ENCODE peak calls at places on chromosomes 7 and 10, in ten cellular contexts. G, V, U, J, C, W, P, Y, H and F are unnamed samples.

GRCh38 chr7:36943591-36944430 is 219.5 kb upstream of the AOAH start:
- DNase-seq in G (no peak), V (no peak), U (no peak), J (no peak), C (no peak), W (no peak), P (peak; percentile 17), Y (no peak), H (no peak), F (no peak)

GRCh38 chr7:37201003-37201875 is 247.4 kb downstream of the ELMO1 start:
- DNase-seq in G (peak; percentile 68), V (peak; percentile 90), U (peak; percentile 83), J (peak; percentile 82), C (peak; percentile 89), W (no peak), P (peak; percentile 87), Y (peak; percentile 88), H (peak; percentile 87), F (peak; percentile 64)

GRCh38 chr10:70048309-70048708 is 4.3 kb upstream of the MACROH2A2 start:
- DNase-seq in G (no peak), V (no peak), U (no peak), J (no peak), C (no peak), W (no peak), P (no peak), Y (no peak), H (no peak), F (no peak)

GRCh38 chr7:90726623-90727022 is 130.5 kb downstream of the CDK14 start:
- DNase-seq in G (no peak), V (no peak), U (peak; percentile 22), J (no peak), C (no peak), W (no peak), P (no peak), Y (no peak), H (peak; percentile 73), F (no peak)

GRCh38 chr7:81618400-81619014 is 151.3 kb downstream of the HGF start:
- DNase-seq in G (no peak), V (peak; percentile 10), U (no peak), J (no peak), C (no peak), W (no peak), P (peak; percentile 86), Y (no peak), H (no peak), F (no peak)

GRCh38 chr10:93066544-93066913 is 5.9 kb downstream of the CYP26C1 start:
- DNase-seq in G (no peak), V (no peak), U (no peak), J (no peak), C (no peak), W (no peak), P (no peak), Y (no peak), H (no peak), F (no peak)

GRCh38 chr10:76911184-76911583 is 726.4 kb downstream of the KCNMA1 start:
- DNase-seq in G (no peak), V (no peak), U (peak; percentile 26), J (no peak), C (no peak), W (no peak), P (no peak), Y (no peak), H (no peak), F (no peak)

GRCh38 chr7:55523366-55523765 is 48.9 kb downstream of the VOPP1 start:
- DNase-seq in G (no peak), V (no peak), U (no peak), J (no peak), C (no peak), W (no peak), P (no peak), Y (no peak), H (peak; percentile 22), F (no peak)

GRCh38 chr7:28853150-28853549 is 105.0 kb downstream of the TRIL start:
- DNase-seq in G (no peak), V (no peak), U (no peak), J (no peak), C (no peak), W (no peak), P (no peak), Y (no peak), H (no peak), F (no peak)

GRCh38 chr7:46352335-46352954 is 431.4 kb upstream of the IGFBP3 start:
- DNase-seq in G (peak; percentile 15), V (peak; percentile 84), U (no peak), J (no peak), C (no peak), W (no peak), P (peak; percentile 65), Y (no peak), H (no peak), F (no peak)

GRCh38 chr10:96292971-96293909 is 11.0 kb upstream of the DNTT start:
- DNase-seq in G (peak; percentile 19), V (peak; percentile 78), U (peak; percentile 35), J (no peak), C (no peak), W (no peak), P (peak; percentile 52), Y (no peak), H (no peak), F (peak; percentile 30)

GRCh38 chr10:31262672-31263071 is 56.3 kb upstream of the ZEB1 start:
- DNase-seq in G (no peak), V (no peak), U (no peak), J (no peak), C (no peak), W (no peak), P (no peak), Y (no peak), H (no peak), F (no peak)

GRCh38 chr10:73262105-73262730 is 9.8 kb upstream of the MRPS16 start:
- DNase-seq in G (peak; percentile 47), V (no peak), U (no peak), J (no peak), C (no peak), W (no peak), P (peak; percentile 26), Y (no peak), H (no peak), F (no peak)

DNA sequence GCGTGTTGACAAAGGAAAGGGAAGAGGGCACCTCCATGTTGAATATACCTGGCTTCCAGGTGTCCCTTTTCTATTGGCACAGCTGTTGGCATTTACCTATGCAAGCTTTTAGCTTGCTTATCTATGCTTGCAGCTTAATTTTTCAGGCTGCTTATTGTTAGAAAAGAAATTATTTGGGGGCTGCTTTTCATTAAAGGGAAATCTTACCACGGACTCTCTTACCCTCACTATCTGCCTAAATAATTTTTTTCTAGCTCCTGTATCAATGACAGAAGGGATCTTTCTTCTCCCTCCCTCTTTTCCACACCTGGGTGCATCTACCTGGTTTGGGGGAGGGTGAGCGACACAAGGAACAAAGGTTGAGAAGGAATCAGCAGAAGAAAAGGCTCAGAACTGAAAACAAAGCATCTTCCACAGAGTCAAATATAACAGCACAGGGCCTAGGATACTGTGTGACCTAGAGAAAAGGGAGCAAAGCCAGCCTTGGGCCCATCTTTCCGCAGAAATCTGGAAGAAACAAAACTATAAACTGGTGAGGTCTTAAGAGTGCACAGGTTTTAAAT is 15.2 kb upstream of the GJC3 start:
- DNase-seq in G (no peak), V (peak; percentile 78), U (no peak), J (no peak), C (no peak), W (no peak), P (no peak), Y (no peak), H (no peak), F (no peak)
- H3K4me3 ChIP-seq in G (no peak overlapping the region), V (peak overlapping the region; percentile 1), U (no peak overlapping the region), J (no peak overlapping the region), C (no peak overlapping the region), W (no peak overlapping the region), P (no peak overlapping the region), Y (no peak overlapping the region), H (no peak overlapping the region), F (no peak overlapping the region)

GRCh38 chr7:133775201-133775600 is 351.9 kb upstream of the LRGUK start:
- DNase-seq in G (no peak), V (no peak), U (no peak), J (no peak), C (no peak), W (no peak), P (no peak), Y (no peak), H (no peak), F (no peak)

GRCh38 chr7:133771778-133772421 is 355.2 kb upstream of the LRGUK start:
- DNase-seq in G (no peak), V (no peak), U (no peak), J (no peak), C (no peak), W (no peak), P (no peak), Y (no peak), H (no peak), F (no peak)

GRCh38 chr7:133773601-133774000 is 353.5 kb upstream of the LRGUK start:
- DNase-seq in G (no peak), V (no peak), U (no peak), J (no peak), C (no peak), W (no peak), P (no peak), Y (no peak), H (no peak), F (no peak)

GRCh38 chr7:133770863-133771492 is 356.2 kb upstream of the LRGUK start:
- DNase-seq in G (no peak), V (no peak), U (no peak), J (no peak), C (no peak), W (no peak), P (peak; percentile 53), Y (no peak), H (no peak), F (no peak)
- TF ChIP-seq POLR2AphosphoS5 in G (no peak), V (no peak), U (no peak), J (no peak), C (no peak), W (no peak), P (no peak), Y (no peak), H (no peak), F (no peak)

GRCh38 chr10:72086466-72087391 is 1.6 kb downstream of the SPOCK2 start:
- DNase-seq in G (no peak), V (peak; percentile 75), U (peak; percentile 65), J (peak; percentile 96), C (peak; percentile 75), W (peak; percentile 92), P (no peak), Y (peak; percentile 69), H (no peak), F (peak; percentile 41)
- H3K4me3 ChIP-seq in G (no peak overlapping the region), V (peak overlapping the region; percentile 73), U (peak overlapping the region; percentile 16), J (peak overlapping the region; percentile 58), C (peak overlapping the region; percentile 41), W (peak overlapping the region; percentile 74), P (peak overlapping the region; percentile 26), Y (peak overlapping the region; percentile 49), H (peak overlapping the region; percentile 44), F (peak overlapping the region; percentile 28)

DNA sequence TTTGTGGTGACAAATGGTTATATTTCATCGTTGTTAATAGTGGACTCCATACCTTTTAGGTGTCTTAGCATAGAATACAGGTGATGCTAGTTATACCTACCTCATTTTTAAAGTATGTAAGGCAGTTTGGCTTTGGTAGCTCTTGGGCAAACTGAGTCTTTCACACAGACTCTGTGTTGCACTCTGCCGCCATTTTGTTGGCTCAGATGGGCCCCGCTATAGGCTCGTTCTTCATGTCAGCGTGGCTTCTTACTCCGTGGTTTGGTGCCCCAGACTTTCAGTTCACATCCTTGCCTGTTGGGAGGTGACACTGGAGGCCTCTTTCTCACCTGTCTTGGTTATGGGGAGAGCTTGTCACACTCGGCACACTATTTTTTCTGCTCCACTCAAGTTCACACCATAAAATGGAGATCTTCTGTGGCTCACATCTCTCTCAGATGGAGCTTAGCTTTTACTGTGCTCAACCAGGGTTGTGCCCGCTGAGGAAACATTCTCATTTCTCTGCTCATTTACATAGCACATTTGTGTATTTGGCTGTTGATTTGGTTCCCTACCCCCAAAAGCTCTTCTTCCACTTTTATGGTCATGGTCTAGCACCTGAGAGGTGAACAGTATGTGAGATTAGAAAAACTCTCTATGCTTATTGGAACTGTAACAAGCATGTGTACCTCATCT is 178.5 kb downstream of the ARID5B start:
- DNase-seq in G (no peak), V (no peak), U (no peak), J (no peak), C (no peak), W (no peak), P (no peak), Y (no peak), H (no peak), F (no peak)
- TF ChIP-seq POLR2AphosphoS5 in G (no peak), V (no peak), U (no peak), J (no peak), C (no peak), W (no peak), P (no peak), Y (no peak), H (no peak), F (no peak)